ENCODE peak calls at places on chromosome 21, in seven cellular contexts. T is NCI-H1417 treated with DMSO at 0.1 percent for 48 hours, D is Panc1, E is fibroblast of lung, C is breast epithelium, L is activated T-helper 1 cell treated with Interleukin-2 at 50 U/mL for 16 hours, Z is Calu3. O is an unnamed sample.

GRCh38 chr21:29470397-29470796 is 171.7 kb downstream of the BACH1 start:
- DNase-seq in T (no peak), L (no peak), C (no peak), Z (no peak), D (no peak), E (no peak), O (no peak)

GRCh38 chr21:41490330-41490729 is 17.6 kb downstream of the TMPRSS2 start:
- DNase-seq in E (no peak), C (no peak), T (no peak), Z (no peak), L (no peak), D (no peak), O (no peak)

GRCh38 chr21:24705201-24705600 is 902.1 kb downstream of the MRPL39 start:
- DNase-seq in E (peak), C (no peak), L (no peak), D (no peak), Z (no peak), T (no peak), O (no peak)

GRCh38 chr21:27219068-27219467 is 252.2 kb upstream of the ADAMTS5 start:
- DNase-seq in L (no peak), E (peak), T (no peak), C (no peak), Z (no peak), D (no peak), O (no peak)

GRCh38 chr21:44074315-44074958 is 32.8 kb upstream of the PWP2 start:
- DNase-seq in L (no peak), E (no peak), C (no peak), Z (no peak), T (no peak), D (no peak), O (no peak)

GRCh38 chr21:41470054-41470453 is 37.9 kb downstream of the TMPRSS2 start:
- DNase-seq in D (no peak), E (no peak), C (no peak), Z (no peak), L (no peak), T (no peak), O (no peak)

GRCh38 chr21:29423051-29423450 is 124.3 kb downstream of the BACH1 start:
- DNase-seq in C (no peak), E (no peak), Z (no peak), L (no peak), D (no peak), T (no peak), O (no peak)

GRCh38 chr21:41668686-41669532 is 97.9 kb downstream of the RIPK4 start:
- DNase-seq in Z (no peak), D (no peak), E (no peak), L (no peak), T (no peak), C (peak), O (no peak)

GRCh38 chr21:26041441-26042180 is 129.0 kb downstream of the APP start:
- DNase-seq in D (no peak), Z (no peak), T (no peak), E (peak), L (no peak), C (no peak), O (no peak)

GRCh38 chr21:44527156-44527982 is 12.6 kb downstream of the KRTAP10-1 start:
- DNase-seq in C (peak), D (no peak), Z (no peak), L (no peak), T (no peak), E (no peak), O (no peak)

GRCh38 chr21:27564684-27565280 is 597.9 kb upstream of the ADAMTS5 start:
- DNase-seq in T (peak), E (peak), C (no peak), L (no peak), Z (peak), D (no peak), O (peak)

GRCh38 chr21:44965251-44966022 is 25.6 kb downstream of the SLX9 start:
- DNase-seq in Z (no peak), E (peak), D (no peak), T (no peak), C (no peak), L (no peak), O (no peak)

GRCh38 chr21:46308431-46308830 is 15.2 kb downstream of the C21orf58 start:
- DNase-seq in Z (no peak), D (no peak), E (no peak), L (no peak), C (no peak), T (no peak), O (no peak)

GRCh38 chr21:26199471-26199870 is 28.9 kb upstream of the APP start:
- DNase-seq in T (no peak), E (peak), D (no peak), L (no peak), C (no peak), Z (no peak), O (no peak)

GRCh38 chr21:44509539-44509938 is 30.5 kb downstream of the KRTAP10-1 start:
- DNase-seq in Z (peak), D (no peak), T (no peak), L (no peak), C (peak), E (no peak), O (no peak)

GRCh38 chr21:34039678-34040382 is 33.5 kb upstream of the MRPS6 start:
- DNase-seq in D (no peak), L (no peak), T (no peak), E (no peak), Z (no peak), C (no peak), O (no peak)

GRCh38 chr21:18384771-18385170 is 18.8 kb downstream of the TMPRSS15 start:
- DNase-seq in L (no peak), C (no peak), D (no peak), T (peak), E (no peak), Z (no peak), O (no peak)

GRCh38 chr21:42672699-42673458 is 19.5 kb downstream of the PDE9A start:
- DNase-seq in L (no peak), T (no peak), Z (no peak), D (no peak), C (no peak), E (peak), O (no peak)

GRCh38 chr21:37562920-37563640 is 196.5 kb downstream of the DYRK1A start:
- DNase-seq in C (no peak), T (no peak), Z (peak), E (no peak), L (peak), D (no peak), O (no peak)

GRCh38 chr21:42880352-42880751 is 1.0 kb upstream of the WDR4 start:
- DNase-seq in E (no peak), T (no peak), D (no peak), Z (no peak), C (no peak), L (no peak), O (no peak)